ENCODE peak calls at places on chromosomes 16 and 17, in five cellular contexts. W is tibial artery, Q is foreskin fibroblast, H is bronchial epithelial cell, C is thoracic aorta. I is an unnamed sample.

GRCh38 chr16:14371778-14372431 is 258.2 kb downstream of the PARN start:
- DNase-seq in W (no peak), Q (no peak), H (no peak), C (no peak), I (no peak)

GRCh38 chr17:17120716-17121115 is 78.5 kb downstream of the MPRIP start:
- DNase-seq in W (no peak), Q (peak), H (no peak), C (no peak), I (no peak)

GRCh38 chr16:54783226-54783625 is 147.4 kb upstream of the IRX5 start:
- DNase-seq in W (no peak), Q (no peak), H (peak), C (no peak), I (no peak)

GRCh38 chr17:81738801-81739393 is 26.8 kb downstream of the SLC25A10 start:
- DNase-seq in W (no peak), Q (no peak), H (no peak), C (no peak), I (no peak)

GRCh38 chr17:3984719-3985444 is 20.6 kb upstream of the ATP2A3 start:
- DNase-seq in W (no peak), Q (no peak), H (peak), C (no peak), I (no peak)

GRCh38 chr17:61759362-61759761 is 104.0 kb downstream of the BRIP1 start:
- DNase-seq in W (no peak), Q (no peak), H (no peak), C (no peak), I (no peak)

GRCh38 chr17:2179615-2180295 is 123.8 kb downstream of the SMG6 start:
- DNase-seq in W (peak), Q (peak), H (no peak), C (peak), I (no peak)

GRCh38 chr16:11079657-11080187 is 135.4 kb downstream of the CLEC16A start:
- DNase-seq in W (peak), Q (peak), H (no peak), C (no peak), I (no peak)

GRCh38 chr17:57881143-57881542 is 31.3 kb upstream of the MRPS23 start:
- DNase-seq in W (no peak), Q (peak), H (no peak), C (no peak), I (no peak)

GRCh38 chr17:44230139-44230695 is 10.7 kb upstream of the UBTF start:
- DNase-seq in W (no peak), Q (no peak), H (no peak), C (no peak), I (no peak)

GRCh38 chr16:66703359-66704215 is 7.0 kb upstream of the CMTM4 start:
- DNase-seq in W (no peak), Q (peak), H (no peak), C (no peak), I (no peak)

GRCh38 chr16:54503011-54503410 is 216.4 kb upstream of the IRX3 start:
- DNase-seq in W (no peak), Q (no peak), H (no peak), C (no peak), I (no peak)

GRCh38 chr16:27824786-27825185 is 238.7 kb downstream of the GSG1L start:
- DNase-seq in W (no peak), Q (no peak), H (no peak), C (no peak), I (no peak)

GRCh38 chr17:72788950-72789585 is 303.4 kb downstream of the SLC39A11 start:
- DNase-seq in W (no peak), Q (peak), H (peak), C (no peak), I (no peak)

GRCh38 chr17:600576-601301 is 113.9 kb downstream of the VPS53 start:
- DNase-seq in W (no peak), Q (peak), H (no peak), C (no peak), I (no peak)

GRCh38 chr17:81656835-81657234 is 493 bp upstream of the PDE6G start:
- DNase-seq in W (no peak), Q (no peak), H (no peak), C (no peak), I (no peak)

GRCh38 chr17:59353106-59353854 is 21.8 kb downstream of the YPEL2 start:
- DNase-seq in W (no peak), Q (no peak), H (no peak), C (no peak), I (no peak)

GRCh38 chr16:14202697-14203096 is 131.6 kb downstream of the MRTFB start:
- DNase-seq in W (no peak), Q (peak), H (peak), C (no peak), I (no peak)

GRCh38 chr17:43442711-43443110 is 41.1 kb upstream of the DHX8 start:
- DNase-seq in W (no peak), Q (no peak), H (peak), C (no peak), I (peak)

GRCh38 chr17:44909681-44910144 is 5.6 kb downstream of the GFAP start:
- DNase-seq in W (no peak), Q (peak), H (peak), C (no peak), I (peak)

GRCh38 chr17:51795401-51795800 is 363.1 kb downstream of the CA10 start:
- DNase-seq in W (no peak), Q (no peak), H (no peak), C (no peak), I (no peak)

GRCh38 chr17:69175812-69176517 is 34.3 kb upstream of the ABCA6 start:
- DNase-seq in W (no peak), Q (peak), H (peak), C (no peak), I (peak)

GRCh38 chr16:85316321-85316919 is 204.1 kb upstream of the CIBAR2 start:
- DNase-seq in W (peak), Q (peak), H (peak), C (no peak), I (no peak)

GRCh38 chr16:55510185-55510805 is 1.4 kb downstream of the LPCAT2 start:
- DNase-seq in W (no peak), Q (no peak), H (no peak), C (no peak), I (no peak)

GRCh38 chr17:17141860-17142552 is 64.1 kb downstream of the PLD6 start:
- DNase-seq in W (no peak), Q (peak), H (peak), C (no peak), I (no peak)

GRCh38 chr16:13032911-13033310 is 131.5 kb downstream of the SHISA9 start:
- DNase-seq in W (no peak), Q (no peak), H (no peak), C (no peak), I (no peak)

GRCh38 chr17:65190467-65191095 is 53.4 kb downstream of the RGS9 start:
- DNase-seq in W (no peak), Q (peak), H (peak), C (no peak), I (peak)

GRCh38 chr16:58713742-58714141 is 20.4 kb downstream of the GOT2 start:
- DNase-seq in W (no peak), Q (no peak), H (no peak), C (no peak), I (no peak)

GRCh38 chr17:27282054-27282501 is 11.8 kb upstream of the WSB1 start:
- DNase-seq in W (no peak), Q (peak), H (no peak), C (no peak), I (no peak)

DNA sequence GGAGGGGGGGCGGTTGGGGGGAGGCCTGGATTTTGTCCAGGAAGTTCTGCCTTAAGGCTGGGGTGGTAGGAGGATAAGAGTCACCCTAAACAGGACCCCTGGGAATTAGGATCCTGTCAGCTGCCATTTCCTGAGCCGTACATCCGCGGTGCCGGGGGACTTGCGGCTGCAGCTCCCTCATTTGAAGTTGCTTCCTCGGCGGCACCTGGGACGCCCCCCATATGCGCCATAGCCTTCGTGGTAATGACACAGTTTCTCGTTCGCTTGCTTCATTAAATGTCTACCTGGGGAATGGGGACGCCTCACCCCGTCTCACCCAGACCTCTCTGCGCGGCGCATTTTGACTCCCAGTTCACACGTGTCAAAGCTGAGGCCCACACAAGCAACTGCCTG is 55.1 kb upstream of the PABPN1L start:
- DNase-seq in W (no peak), Q (no peak), H (no peak), C (no peak), I (no peak)
- TF ChIP-seq CTCF in W (no peak), Q (no peak), H (no peak), C (no peak), I (no peak)

GRCh38 chr17:75758131-75758905 is 6.7 kb downstream of the GALK1 start:
- DNase-seq in W (no peak), Q (peak), H (no peak), C (no peak), I (no peak)
- TF ChIP-seq CTCF in W (no peak), Q (peak), H (peak), C (no peak), I (peak)

GRCh38 chr16:84116720-84117481 is at the start of gene MBTPS1:
- DNase-seq in W (peak), Q (peak), H (peak), C (peak), I (peak)
- TF ChIP-seq CTCF in W (peak), Q (no peak), H (no peak), C (no peak), I (peak)

GRCh38 chr16:8182761-8183160 is 407.6 kb downstream of the TMEM114 start:
- DNase-seq in W (no peak), Q (no peak), H (no peak), C (no peak), I (no peak)
- TF ChIP-seq CTCF in W (no peak), Q (no peak), H (no peak), C (no peak), I (no peak)

GRCh38 chr16:49382916-49383315 is 9.3 kb downstream of the C16orf78 start:
- DNase-seq in W (no peak), Q (no peak), H (no peak), C (no peak), I (no peak)
- TF ChIP-seq CTCF in W (no peak), Q (no peak), H (no peak), C (no peak), I (no peak)

DNA sequence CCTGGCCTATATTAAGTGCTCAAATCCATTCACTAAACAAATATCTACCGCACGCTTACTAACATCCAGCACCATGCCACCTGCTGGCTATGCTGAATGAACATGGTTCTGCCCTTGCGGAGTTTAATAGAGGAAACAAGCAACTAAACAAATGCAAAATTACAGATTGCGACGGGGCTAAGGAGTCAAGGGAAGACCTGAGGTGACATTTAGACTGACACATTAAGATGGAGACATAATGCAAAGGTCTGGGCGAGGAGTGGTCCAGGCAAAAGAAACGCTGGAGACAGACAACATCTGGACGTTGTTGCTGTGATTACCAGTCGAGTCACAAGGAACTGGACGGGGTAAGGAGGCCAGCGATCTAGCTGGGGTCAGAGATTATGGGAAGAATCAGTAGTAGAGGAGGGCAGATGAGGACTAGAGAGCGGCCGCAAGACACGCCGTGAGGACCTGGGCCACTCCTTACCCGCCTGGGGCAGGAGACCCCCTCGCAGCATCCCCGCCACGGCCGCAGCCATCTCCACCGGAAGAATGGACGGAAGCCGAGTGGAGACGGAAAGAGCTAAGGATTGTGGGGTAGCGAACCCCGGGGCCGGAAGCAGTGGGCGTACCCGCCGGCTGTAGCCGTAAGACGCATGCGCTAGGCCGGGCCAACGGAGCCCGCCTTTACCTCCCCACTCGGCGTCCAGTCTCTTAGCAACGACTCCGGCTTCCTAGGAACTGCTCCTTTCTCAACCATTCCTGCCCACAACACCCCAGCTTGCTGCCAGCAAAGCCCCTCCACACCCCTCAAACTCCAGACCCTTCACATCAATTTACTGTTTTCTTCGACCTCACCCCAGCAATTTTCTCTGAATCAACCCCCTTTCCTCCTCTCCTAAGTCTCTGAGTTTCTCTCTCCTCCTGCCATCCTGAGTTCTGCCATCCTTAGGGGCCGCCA is at the start of the genes LRRC46 and MRPL10:
- DNase-seq in W (peak), Q (peak), H (peak), C (peak), I (peak)
- TF ChIP-seq CTCF in W (no peak), Q (peak), H (peak), C (no peak), I (peak)